ENCODE peak calls at places on chromosomes 4 and X, in four cellular contexts. One of them, this sample, is unnamed.

GRCh38 chr4:8607603-8608481 is 15.3 kb downstream of the CPZ start:
- DNase-seq in IMR-90: no peak
- DNase-seq in K562: peak; percentile 42
- DNase-seq in endothelial cell of umbilical vein: peak; percentile 11
- DNase-seq in this sample: no peak

GRCh38 chrX:26138043-26138442 is at the start of gene MAGEB18:
- DNase-seq in IMR-90: no peak
- DNase-seq in K562: no peak
- DNase-seq in endothelial cell of umbilical vein: no peak
- DNase-seq in this sample: no peak

GRCh38 chrX:151680805-151681204 is 14.5 kb upstream of the PRRG3 start:
- DNase-seq in IMR-90: peak; percentile 2
- DNase-seq in K562: peak; percentile 78
- DNase-seq in endothelial cell of umbilical vein: peak; percentile 6
- DNase-seq in this sample: peak; percentile 1

GRCh38 chr4:155582031-155582430 is 84.6 kb upstream of the GUCY1A1 start:
- DNase-seq in IMR-90: no peak
- DNase-seq in K562: no peak
- DNase-seq in endothelial cell of umbilical vein: no peak
- DNase-seq in this sample: no peak

GRCh38 chr4:159358226-159358625 is 255.3 kb downstream of the RAPGEF2 start:
- DNase-seq in IMR-90: peak; percentile 90
- DNase-seq in K562: no peak
- DNase-seq in endothelial cell of umbilical vein: peak; percentile 25
- DNase-seq in this sample: no peak

GRCh38 chr4:98838977-98839618 is 89.8 kb downstream of the EIF4E start:
- DNase-seq in IMR-90: peak; percentile 15
- DNase-seq in K562: peak; percentile 72
- DNase-seq in endothelial cell of umbilical vein: peak; percentile 27
- DNase-seq in this sample: no peak

GRCh38 chrX:40544343-40545250 is 36.2 kb upstream of the ATP6AP2 start:
- DNase-seq in IMR-90: peak; percentile 25
- DNase-seq in K562: peak; percentile 87
- DNase-seq in endothelial cell of umbilical vein: peak; percentile 26
- DNase-seq in this sample: no peak

GRCh38 chr4:98510757-98511517 is 147.5 kb downstream of the TSPAN5 start:
- DNase-seq in IMR-90: peak; percentile 88
- DNase-seq in K562: no peak
- DNase-seq in endothelial cell of umbilical vein: no peak
- DNase-seq in this sample: no peak

GRCh38 chr4:157204634-157205244 is 15.8 kb upstream of the GRIA2 start:
- DNase-seq in IMR-90: peak; percentile 1
- DNase-seq in K562: peak; percentile 63
- DNase-seq in endothelial cell of umbilical vein: no peak
- DNase-seq in this sample: no peak

GRCh38 chr4:24778427-24779225 is 16.7 kb upstream of the SOD3 start:
- DNase-seq in IMR-90: peak; percentile 98
- DNase-seq in K562: no peak
- DNase-seq in endothelial cell of umbilical vein: no peak
- DNase-seq in this sample: no peak

GRCh38 chrX:70301716-70302115 is 11.8 kb downstream of the KIF4A start:
- DNase-seq in IMR-90: peak; percentile 52
- DNase-seq in K562: no peak
- DNase-seq in endothelial cell of umbilical vein: peak; percentile 75
- DNase-seq in this sample: no peak

GRCh38 chr4:125951275-125951887 is 636.6 kb downstream of the FAT4 start:
- DNase-seq in IMR-90: peak; percentile 60
- DNase-seq in K562: no peak
- DNase-seq in endothelial cell of umbilical vein: no peak
- DNase-seq in this sample: no peak

GRCh38 chrX:69503835-69504625 is at the start of gene NALF2:
- DNase-seq in IMR-90: peak; percentile 11
- DNase-seq in K562: peak; percentile 24
- DNase-seq in endothelial cell of umbilical vein: peak; percentile 42
- DNase-seq in this sample: no peak

GRCh38 chrX:120305531-120306145 is 5.6 kb downstream of the TMEM255A start:
- DNase-seq in IMR-90: no peak
- DNase-seq in K562: peak; percentile 39
- DNase-seq in endothelial cell of umbilical vein: no peak
- DNase-seq in this sample: no peak

GRCh38 chr4:159308571-159309340 is 205.9 kb downstream of the RAPGEF2 start:
- DNase-seq in IMR-90: peak; percentile 62
- DNase-seq in K562: no peak
- DNase-seq in endothelial cell of umbilical vein: peak; percentile 54
- DNase-seq in this sample: no peak

DNA sequence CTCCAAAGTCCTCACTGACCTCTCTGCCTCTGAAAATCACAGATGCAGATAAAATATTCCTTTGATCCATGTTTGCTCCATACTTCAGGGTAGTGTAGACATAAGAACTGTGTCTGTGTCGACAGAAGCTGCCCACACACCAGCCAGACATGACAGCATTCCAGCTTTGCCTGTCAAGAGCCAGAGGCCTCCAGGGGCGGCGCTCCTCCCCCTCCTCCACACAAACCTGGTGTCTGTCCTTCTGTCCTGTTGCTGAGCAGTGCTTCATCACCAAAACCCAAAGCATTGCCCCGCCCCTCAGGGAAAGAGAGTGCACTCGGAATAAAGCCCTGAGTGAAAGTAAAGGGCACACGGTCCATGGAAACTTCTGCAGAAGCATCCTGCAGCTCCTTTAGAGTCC is 379.4 kb downstream of the FBXW7 start:
- DNase-seq in IMR-90: no peak
- DNase-seq in K562: no peak
- DNase-seq in endothelial cell of umbilical vein: no peak
- DNase-seq in this sample: no peak
- H3K9me1 ChIP-seq in IMR-90: no peaks in the 10 kb centered on the region
- H3K9me1 ChIP-seq in K562: no peaks in the 10 kb centered on the region
- H3K9me1 ChIP-seq in endothelial cell of umbilical vein: no peaks in the 10 kb centered on the region
- H3K9me1 ChIP-seq in this sample: no peaks in the 10 kb centered on the region

GRCh38 chr4:178633263-178633662 is 1191.0 kb upstream of the AGA start:
- DNase-seq in IMR-90: no peak
- DNase-seq in K562: no peak
- DNase-seq in endothelial cell of umbilical vein: no peak
- DNase-seq in this sample: no peak
- H3K9me1 ChIP-seq in IMR-90: no peaks in the 10 kb centered on the region
- H3K9me1 ChIP-seq in K562: no peaks in the 10 kb centered on the region
- H3K9me1 ChIP-seq in endothelial cell of umbilical vein: no peaks in the 10 kb centered on the region
- H3K9me1 ChIP-seq in this sample: no peaks in the 10 kb centered on the region

GRCh38 chr4:169510617-169511016 is 101.8 kb downstream of the NEK1 start:
- DNase-seq in IMR-90: no peak
- DNase-seq in K562: no peak
- DNase-seq in endothelial cell of umbilical vein: no peak
- DNase-seq in this sample: no peak
- H3K9me1 ChIP-seq in IMR-90: no peaks in the 10 kb centered on the region
- H3K9me1 ChIP-seq in K562: no peaks in the 10 kb centered on the region
- H3K9me1 ChIP-seq in endothelial cell of umbilical vein: no peaks in the 10 kb centered on the region
- H3K9me1 ChIP-seq in this sample: no peaks in the 10 kb centered on the region

DNA sequence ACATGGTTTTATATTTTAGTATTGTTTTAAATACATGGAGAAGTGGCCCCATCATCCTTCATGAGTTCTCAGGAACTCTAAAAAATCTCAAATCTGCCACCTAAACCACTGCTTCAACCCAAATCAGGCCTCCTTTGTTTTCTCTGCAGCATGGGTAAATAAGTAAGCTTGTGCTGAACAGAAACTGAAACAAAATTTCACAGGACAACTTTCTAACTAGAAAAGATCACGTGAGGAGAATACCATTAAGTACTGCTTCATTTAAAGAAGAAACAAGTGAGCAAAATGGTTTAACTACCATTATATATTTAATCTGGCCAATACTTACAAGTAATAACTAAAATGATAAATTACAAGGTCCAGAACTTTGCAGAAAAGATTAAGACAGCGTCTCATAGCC is 2.5 kb downstream of the ARAP2 start:
- DNase-seq in IMR-90: no peak
- DNase-seq in K562: no peak
- DNase-seq in endothelial cell of umbilical vein: no peak
- DNase-seq in this sample: no peak
- H3K9me1 ChIP-seq in IMR-90: no peaks in the 10 kb centered on the region
- H3K9me1 ChIP-seq in K562: no peaks in the 10 kb centered on the region
- H3K9me1 ChIP-seq in endothelial cell of umbilical vein: no peaks in the 10 kb centered on the region
- H3K9me1 ChIP-seq in this sample: no peaks in the 10 kb centered on the region

GRCh38 chr4:189096108-189096507 is 844.6 kb upstream of the FRG1 start:
- DNase-seq in IMR-90: no peak
- DNase-seq in K562: no peak
- DNase-seq in endothelial cell of umbilical vein: no peak
- DNase-seq in this sample: no peak

GRCh38 chr4:189088783-189089182 is 851.9 kb upstream of the FRG1 start:
- DNase-seq in IMR-90: peak; percentile 79
- DNase-seq in K562: no peak
- DNase-seq in endothelial cell of umbilical vein: no peak
- DNase-seq in this sample: no peak

GRCh38 chr4:189090174-189090814 is 850.4 kb upstream of the FRG1 start:
- DNase-seq in IMR-90: peak; percentile 45
- DNase-seq in K562: no peak
- DNase-seq in endothelial cell of umbilical vein: no peak
- DNase-seq in this sample: no peak

GRCh38 chr4:189096717-189097116 is 844.0 kb upstream of the FRG1 start:
- DNase-seq in IMR-90: no peak
- DNase-seq in K562: no peak
- DNase-seq in endothelial cell of umbilical vein: no peak
- DNase-seq in this sample: no peak

GRCh38 chr4:189092596-189092995 is 848.1 kb upstream of the FRG1 start:
- DNase-seq in IMR-90: peak; percentile 42
- DNase-seq in K562: no peak
- DNase-seq in endothelial cell of umbilical vein: no peak
- DNase-seq in this sample: no peak
- H3K9me1 ChIP-seq in IMR-90: no peaks in the 10 kb centered on the region
- H3K9me1 ChIP-seq in K562: no peaks in the 10 kb centered on the region
- H3K9me1 ChIP-seq in endothelial cell of umbilical vein: no peaks in the 10 kb centered on the region
- H3K9me1 ChIP-seq in this sample: no peaks in the 10 kb centered on the region

DNA sequence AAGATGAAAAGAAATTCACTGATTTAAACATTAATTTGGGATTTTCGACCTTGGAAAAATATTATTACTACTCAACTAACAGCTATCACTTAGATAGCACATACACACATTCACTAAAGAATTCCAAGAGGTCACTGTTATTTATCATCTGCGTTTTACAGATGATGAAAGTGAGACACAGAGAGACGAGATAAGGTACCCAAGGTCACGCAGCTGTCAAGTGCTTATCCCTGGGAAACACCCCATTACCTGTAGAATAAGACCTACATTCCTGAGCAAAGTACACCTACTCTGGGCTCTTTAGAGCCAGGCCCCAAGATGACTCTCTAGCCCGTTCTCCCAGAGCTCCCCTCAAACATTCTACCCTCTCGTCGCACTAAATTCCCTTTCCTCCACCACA is 48.6 kb downstream of the HAUS3 start:
- DNase-seq in IMR-90: no peak
- DNase-seq in K562: no peak
- DNase-seq in endothelial cell of umbilical vein: no peak
- DNase-seq in this sample: no peak
- H3K9me1 ChIP-seq in IMR-90: no peaks in the 10 kb centered on the region
- H3K9me1 ChIP-seq in K562: no peaks in the 10 kb centered on the region
- H3K9me1 ChIP-seq in endothelial cell of umbilical vein: no peaks in the 10 kb centered on the region
- H3K9me1 ChIP-seq in this sample: no peaks in the 10 kb centered on the region

GRCh38 chrX:49309401-49309981 is 6.0 kb downstream of the GAGE10 start:
- DNase-seq in IMR-90: peak; percentile 22
- DNase-seq in K562: no peak
- DNase-seq in endothelial cell of umbilical vein: peak; percentile 10
- DNase-seq in this sample: no peak
- H3K9me1 ChIP-seq in IMR-90: no peaks in the 10 kb centered on the region
- H3K9me1 ChIP-seq in K562: no peaks in the 10 kb centered on the region
- H3K9me1 ChIP-seq in endothelial cell of umbilical vein: no peaks in the 10 kb centered on the region
- H3K9me1 ChIP-seq in this sample: no peaks in the 10 kb centered on the region

GRCh38 chrX:22069586-22069985 is 37.5 kb downstream of the PHEX start:
- DNase-seq in IMR-90: no peak
- DNase-seq in K562: no peak
- DNase-seq in endothelial cell of umbilical vein: no peak
- DNase-seq in this sample: no peak
- H3K9me1 ChIP-seq in IMR-90: no peaks in the 10 kb centered on the region
- H3K9me1 ChIP-seq in K562: no peaks in the 10 kb centered on the region
- H3K9me1 ChIP-seq in endothelial cell of umbilical vein: no peaks in the 10 kb centered on the region
- H3K9me1 ChIP-seq in this sample: no peaks in the 10 kb centered on the region

GRCh38 chrX:14363719-14364118 is 165.6 kb upstream of the GLRA2 start:
- DNase-seq in IMR-90: no peak
- DNase-seq in K562: no peak
- DNase-seq in endothelial cell of umbilical vein: no peak
- DNase-seq in this sample: no peak
- H3K9me1 ChIP-seq in IMR-90: no peaks in the 10 kb centered on the region
- H3K9me1 ChIP-seq in K562: no peaks in the 10 kb centered on the region
- H3K9me1 ChIP-seq in endothelial cell of umbilical vein: no peaks in the 10 kb centered on the region
- H3K9me1 ChIP-seq in this sample: no peaks in the 10 kb centered on the region

DNA sequence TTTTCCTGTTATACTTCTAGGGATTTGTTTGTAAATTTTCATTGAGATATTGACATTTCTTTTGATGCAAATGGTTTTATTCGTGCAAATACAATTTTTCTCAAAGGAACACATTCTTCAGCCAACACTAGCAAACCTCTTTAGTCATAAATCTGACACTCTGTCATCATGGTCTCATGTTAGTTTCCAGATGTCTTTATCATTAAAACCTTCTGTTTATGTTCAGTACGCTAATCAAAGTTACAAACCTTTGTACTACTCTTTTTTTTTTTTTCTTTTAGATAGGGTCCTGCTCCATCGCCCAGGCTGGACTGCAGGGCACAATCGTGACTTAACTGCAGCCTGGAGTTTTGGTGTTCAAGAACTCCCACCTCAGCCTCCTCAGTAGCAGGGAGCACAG is 7.1 kb downstream of the SLC25A31 start:
- DNase-seq in IMR-90: no peak
- DNase-seq in K562: peak; percentile 40
- DNase-seq in endothelial cell of umbilical vein: no peak
- DNase-seq in this sample: no peak
- H3K9me1 ChIP-seq in IMR-90: no peaks in the 10 kb centered on the region
- H3K9me1 ChIP-seq in K562: no peaks in the 10 kb centered on the region
- H3K9me1 ChIP-seq in endothelial cell of umbilical vein: no peaks in the 10 kb centered on the region
- H3K9me1 ChIP-seq in this sample: no peaks in the 10 kb centered on the region